ENCODE peak calls at places on chromosome 6, in eight cellular contexts. One of them, this sample, is unnamed.

GRCh38 chr6:148044261-148044731 is 298.3 kb upstream of the SASH1 start:
- DNase-seq in COR-L47: no peak
- DNase-seq in stimulated activated CD8-positive, alpha-beta memory T cell treated with anti-CD3 and anti-CD28 coated beads, Interleukin-7, amount 100 ng/mL, for 4 hours: no peak
- DNase-seq in stimulated activated CD4-positive, alpha-beta T cell treated with anti-CD3 and anti-CD28 coated beads, Interleukin-1b, Interleukin-23, amount 100 ng/mL, for 1 hour: no peak
- DNase-seq in fibroblast of pulmonary artery: no peak
- DNase-seq in HFFc6: no peak
- DNase-seq in naive thymus-derived CD4-positive, alpha-beta T cell: no peak
- DNase-seq in activated effector memory CD4-positive, alpha-beta T cell treated with anti-CD3 and anti-CD28 coated beads, Interleukin-2, amount 50 U/mL, for 16 hours: no peak
- DNase-seq in this sample: no peak

GRCh38 chr6:2404211-2404929 is 159.0 kb upstream of the GMDS start:
- DNase-seq in COR-L47: no peak
- DNase-seq in stimulated activated CD8-positive, alpha-beta memory T cell treated with anti-CD3 and anti-CD28 coated beads, Interleukin-7, amount 100 ng/mL, for 4 hours: no peak
- DNase-seq in stimulated activated CD4-positive, alpha-beta T cell treated with anti-CD3 and anti-CD28 coated beads, Interleukin-1b, Interleukin-23, amount 100 ng/mL, for 1 hour: no peak
- DNase-seq in fibroblast of pulmonary artery: no peak
- DNase-seq in HFFc6: no peak
- DNase-seq in naive thymus-derived CD4-positive, alpha-beta T cell: no peak
- DNase-seq in activated effector memory CD4-positive, alpha-beta T cell treated with anti-CD3 and anti-CD28 coated beads, Interleukin-2, amount 50 U/mL, for 16 hours: no peak
- DNase-seq in this sample: no peak

GRCh38 chr6:93829009-93829408 is 409.6 kb upstream of the EPHA7 start:
- DNase-seq in COR-L47: no peak
- DNase-seq in stimulated activated CD8-positive, alpha-beta memory T cell treated with anti-CD3 and anti-CD28 coated beads, Interleukin-7, amount 100 ng/mL, for 4 hours: no peak
- DNase-seq in stimulated activated CD4-positive, alpha-beta T cell treated with anti-CD3 and anti-CD28 coated beads, Interleukin-1b, Interleukin-23, amount 100 ng/mL, for 1 hour: no peak
- DNase-seq in fibroblast of pulmonary artery: no peak
- DNase-seq in HFFc6: no peak
- DNase-seq in naive thymus-derived CD4-positive, alpha-beta T cell: no peak
- DNase-seq in activated effector memory CD4-positive, alpha-beta T cell treated with anti-CD3 and anti-CD28 coated beads, Interleukin-2, amount 50 U/mL, for 16 hours: no peak
- DNase-seq in this sample: no peak

GRCh38 chr6:134678436-134678889 is 271.4 kb downstream of the ALDH8A1 start:
- DNase-seq in COR-L47: peak
- DNase-seq in stimulated activated CD8-positive, alpha-beta memory T cell treated with anti-CD3 and anti-CD28 coated beads, Interleukin-7, amount 100 ng/mL, for 4 hours: no peak
- DNase-seq in stimulated activated CD4-positive, alpha-beta T cell treated with anti-CD3 and anti-CD28 coated beads, Interleukin-1b, Interleukin-23, amount 100 ng/mL, for 1 hour: no peak
- DNase-seq in fibroblast of pulmonary artery: peak
- DNase-seq in HFFc6: no peak
- DNase-seq in naive thymus-derived CD4-positive, alpha-beta T cell: no peak
- DNase-seq in activated effector memory CD4-positive, alpha-beta T cell treated with anti-CD3 and anti-CD28 coated beads, Interleukin-2, amount 50 U/mL, for 16 hours: no peak
- DNase-seq in this sample: no peak

GRCh38 chr6:119040229-119040628 is 38.2 kb downstream of the FAM184A start:
- DNase-seq in COR-L47: no peak
- DNase-seq in stimulated activated CD8-positive, alpha-beta memory T cell treated with anti-CD3 and anti-CD28 coated beads, Interleukin-7, amount 100 ng/mL, for 4 hours: no peak
- DNase-seq in stimulated activated CD4-positive, alpha-beta T cell treated with anti-CD3 and anti-CD28 coated beads, Interleukin-1b, Interleukin-23, amount 100 ng/mL, for 1 hour: no peak
- DNase-seq in fibroblast of pulmonary artery: no peak
- DNase-seq in HFFc6: no peak
- DNase-seq in naive thymus-derived CD4-positive, alpha-beta T cell: no peak
- DNase-seq in activated effector memory CD4-positive, alpha-beta T cell treated with anti-CD3 and anti-CD28 coated beads, Interleukin-2, amount 50 U/mL, for 16 hours: no peak
- DNase-seq in this sample: no peak

GRCh38 chr6:170231496-170232185 is 59.2 kb downstream of the DLL1 start:
- DNase-seq in COR-L47: no peak
- DNase-seq in stimulated activated CD8-positive, alpha-beta memory T cell treated with anti-CD3 and anti-CD28 coated beads, Interleukin-7, amount 100 ng/mL, for 4 hours: no peak
- DNase-seq in stimulated activated CD4-positive, alpha-beta T cell treated with anti-CD3 and anti-CD28 coated beads, Interleukin-1b, Interleukin-23, amount 100 ng/mL, for 1 hour: no peak
- DNase-seq in fibroblast of pulmonary artery: no peak
- DNase-seq in HFFc6: no peak
- DNase-seq in naive thymus-derived CD4-positive, alpha-beta T cell: no peak
- DNase-seq in activated effector memory CD4-positive, alpha-beta T cell treated with anti-CD3 and anti-CD28 coated beads, Interleukin-2, amount 50 U/mL, for 16 hours: no peak
- DNase-seq in this sample: no peak

GRCh38 chr6:88982720-88983119 is 19.3 kb upstream of the RNGTT start:
- DNase-seq in COR-L47: peak
- DNase-seq in stimulated activated CD8-positive, alpha-beta memory T cell treated with anti-CD3 and anti-CD28 coated beads, Interleukin-7, amount 100 ng/mL, for 4 hours: no peak
- DNase-seq in stimulated activated CD4-positive, alpha-beta T cell treated with anti-CD3 and anti-CD28 coated beads, Interleukin-1b, Interleukin-23, amount 100 ng/mL, for 1 hour: no peak
- DNase-seq in fibroblast of pulmonary artery: peak
- DNase-seq in HFFc6: peak
- DNase-seq in naive thymus-derived CD4-positive, alpha-beta T cell: peak
- DNase-seq in activated effector memory CD4-positive, alpha-beta T cell treated with anti-CD3 and anti-CD28 coated beads, Interleukin-2, amount 50 U/mL, for 16 hours: no peak
- DNase-seq in this sample: peak

GRCh38 chr6:20709451-20709850 is 175.2 kb downstream of the CDKAL1 start:
- DNase-seq in COR-L47: no peak
- DNase-seq in stimulated activated CD8-positive, alpha-beta memory T cell treated with anti-CD3 and anti-CD28 coated beads, Interleukin-7, amount 100 ng/mL, for 4 hours: no peak
- DNase-seq in stimulated activated CD4-positive, alpha-beta T cell treated with anti-CD3 and anti-CD28 coated beads, Interleukin-1b, Interleukin-23, amount 100 ng/mL, for 1 hour: no peak
- DNase-seq in fibroblast of pulmonary artery: peak
- DNase-seq in HFFc6: no peak
- DNase-seq in naive thymus-derived CD4-positive, alpha-beta T cell: no peak
- DNase-seq in activated effector memory CD4-positive, alpha-beta T cell treated with anti-CD3 and anti-CD28 coated beads, Interleukin-2, amount 50 U/mL, for 16 hours: no peak
- DNase-seq in this sample: no peak

GRCh38 chr6:33177552-33178446 is 14.5 kb downstream of the COL11A2 start:
- DNase-seq in COR-L47: no peak
- DNase-seq in stimulated activated CD8-positive, alpha-beta memory T cell treated with anti-CD3 and anti-CD28 coated beads, Interleukin-7, amount 100 ng/mL, for 4 hours: no peak
- DNase-seq in stimulated activated CD4-positive, alpha-beta T cell treated with anti-CD3 and anti-CD28 coated beads, Interleukin-1b, Interleukin-23, amount 100 ng/mL, for 1 hour: no peak
- DNase-seq in fibroblast of pulmonary artery: no peak
- DNase-seq in HFFc6: no peak
- DNase-seq in naive thymus-derived CD4-positive, alpha-beta T cell: no peak
- DNase-seq in activated effector memory CD4-positive, alpha-beta T cell treated with anti-CD3 and anti-CD28 coated beads, Interleukin-2, amount 50 U/mL, for 16 hours: no peak
- DNase-seq in this sample: no peak

GRCh38 chr6:4291453-4292403 is 156.4 kb upstream of the ECI2 start:
- DNase-seq in COR-L47: no peak
- DNase-seq in stimulated activated CD8-positive, alpha-beta memory T cell treated with anti-CD3 and anti-CD28 coated beads, Interleukin-7, amount 100 ng/mL, for 4 hours: no peak
- DNase-seq in stimulated activated CD4-positive, alpha-beta T cell treated with anti-CD3 and anti-CD28 coated beads, Interleukin-1b, Interleukin-23, amount 100 ng/mL, for 1 hour: no peak
- DNase-seq in fibroblast of pulmonary artery: peak
- DNase-seq in HFFc6: peak
- DNase-seq in naive thymus-derived CD4-positive, alpha-beta T cell: no peak
- DNase-seq in activated effector memory CD4-positive, alpha-beta T cell treated with anti-CD3 and anti-CD28 coated beads, Interleukin-2, amount 50 U/mL, for 16 hours: no peak
- DNase-seq in this sample: no peak

GRCh38 chr6:130239755-130240154 is 17.0 kb upstream of the SAMD3 start:
- DNase-seq in COR-L47: no peak
- DNase-seq in stimulated activated CD8-positive, alpha-beta memory T cell treated with anti-CD3 and anti-CD28 coated beads, Interleukin-7, amount 100 ng/mL, for 4 hours: no peak
- DNase-seq in stimulated activated CD4-positive, alpha-beta T cell treated with anti-CD3 and anti-CD28 coated beads, Interleukin-1b, Interleukin-23, amount 100 ng/mL, for 1 hour: no peak
- DNase-seq in fibroblast of pulmonary artery: no peak
- DNase-seq in HFFc6: no peak
- DNase-seq in naive thymus-derived CD4-positive, alpha-beta T cell: no peak
- DNase-seq in activated effector memory CD4-positive, alpha-beta T cell treated with anti-CD3 and anti-CD28 coated beads, Interleukin-2, amount 50 U/mL, for 16 hours: no peak
- DNase-seq in this sample: no peak

GRCh38 chr6:149210376-149210775 is 107.1 kb upstream of the TAB2 start:
- DNase-seq in COR-L47: no peak
- DNase-seq in stimulated activated CD8-positive, alpha-beta memory T cell treated with anti-CD3 and anti-CD28 coated beads, Interleukin-7, amount 100 ng/mL, for 4 hours: no peak
- DNase-seq in stimulated activated CD4-positive, alpha-beta T cell treated with anti-CD3 and anti-CD28 coated beads, Interleukin-1b, Interleukin-23, amount 100 ng/mL, for 1 hour: peak
- DNase-seq in fibroblast of pulmonary artery: peak
- DNase-seq in HFFc6: peak
- DNase-seq in naive thymus-derived CD4-positive, alpha-beta T cell: no peak
- DNase-seq in activated effector memory CD4-positive, alpha-beta T cell treated with anti-CD3 and anti-CD28 coated beads, Interleukin-2, amount 50 U/mL, for 16 hours: no peak
- DNase-seq in this sample: no peak

GRCh38 chr6:106102967-106103727 is 17.0 kb downstream of the PRDM1 start:
- DNase-seq in COR-L47: no peak
- DNase-seq in stimulated activated CD8-positive, alpha-beta memory T cell treated with anti-CD3 and anti-CD28 coated beads, Interleukin-7, amount 100 ng/mL, for 4 hours: no peak
- DNase-seq in stimulated activated CD4-positive, alpha-beta T cell treated with anti-CD3 and anti-CD28 coated beads, Interleukin-1b, Interleukin-23, amount 100 ng/mL, for 1 hour: no peak
- DNase-seq in fibroblast of pulmonary artery: no peak
- DNase-seq in HFFc6: no peak
- DNase-seq in naive thymus-derived CD4-positive, alpha-beta T cell: no peak
- DNase-seq in activated effector memory CD4-positive, alpha-beta T cell treated with anti-CD3 and anti-CD28 coated beads, Interleukin-2, amount 50 U/mL, for 16 hours: no peak
- DNase-seq in this sample: no peak

GRCh38 chr6:45504947-45505346 is 127.2 kb upstream of the SUPT3H start:
- DNase-seq in COR-L47: peak
- DNase-seq in stimulated activated CD8-positive, alpha-beta memory T cell treated with anti-CD3 and anti-CD28 coated beads, Interleukin-7, amount 100 ng/mL, for 4 hours: no peak
- DNase-seq in stimulated activated CD4-positive, alpha-beta T cell treated with anti-CD3 and anti-CD28 coated beads, Interleukin-1b, Interleukin-23, amount 100 ng/mL, for 1 hour: no peak
- DNase-seq in fibroblast of pulmonary artery: peak
- DNase-seq in HFFc6: peak
- DNase-seq in naive thymus-derived CD4-positive, alpha-beta T cell: no peak
- DNase-seq in activated effector memory CD4-positive, alpha-beta T cell treated with anti-CD3 and anti-CD28 coated beads, Interleukin-2, amount 50 U/mL, for 16 hours: no peak
- DNase-seq in this sample: no peak

GRCh38 chr6:48837744-48838143 is 625.3 kb downstream of the MMUT start:
- DNase-seq in COR-L47: no peak
- DNase-seq in stimulated activated CD8-positive, alpha-beta memory T cell treated with anti-CD3 and anti-CD28 coated beads, Interleukin-7, amount 100 ng/mL, for 4 hours: no peak
- DNase-seq in stimulated activated CD4-positive, alpha-beta T cell treated with anti-CD3 and anti-CD28 coated beads, Interleukin-1b, Interleukin-23, amount 100 ng/mL, for 1 hour: no peak
- DNase-seq in fibroblast of pulmonary artery: no peak
- DNase-seq in HFFc6: no peak
- DNase-seq in naive thymus-derived CD4-positive, alpha-beta T cell: no peak
- DNase-seq in activated effector memory CD4-positive, alpha-beta T cell treated with anti-CD3 and anti-CD28 coated beads, Interleukin-2, amount 50 U/mL, for 16 hours: no peak
- DNase-seq in this sample: no peak

GRCh38 chr6:24439858-24440539 is 37.3 kb downstream of the MRS2 start:
- DNase-seq in COR-L47: no peak
- DNase-seq in stimulated activated CD8-positive, alpha-beta memory T cell treated with anti-CD3 and anti-CD28 coated beads, Interleukin-7, amount 100 ng/mL, for 4 hours: no peak
- DNase-seq in stimulated activated CD4-positive, alpha-beta T cell treated with anti-CD3 and anti-CD28 coated beads, Interleukin-1b, Interleukin-23, amount 100 ng/mL, for 1 hour: no peak
- DNase-seq in fibroblast of pulmonary artery: no peak
- DNase-seq in HFFc6: no peak
- DNase-seq in naive thymus-derived CD4-positive, alpha-beta T cell: no peak
- DNase-seq in activated effector memory CD4-positive, alpha-beta T cell treated with anti-CD3 and anti-CD28 coated beads, Interleukin-2, amount 50 U/mL, for 16 hours: no peak
- DNase-seq in this sample: no peak

GRCh38 chr6:150008588-150008987 is 16.7 kb downstream of the RAET1L start:
- DNase-seq in COR-L47: no peak
- DNase-seq in stimulated activated CD8-positive, alpha-beta memory T cell treated with anti-CD3 and anti-CD28 coated beads, Interleukin-7, amount 100 ng/mL, for 4 hours: no peak
- DNase-seq in stimulated activated CD4-positive, alpha-beta T cell treated with anti-CD3 and anti-CD28 coated beads, Interleukin-1b, Interleukin-23, amount 100 ng/mL, for 1 hour: no peak
- DNase-seq in fibroblast of pulmonary artery: no peak
- DNase-seq in HFFc6: no peak
- DNase-seq in naive thymus-derived CD4-positive, alpha-beta T cell: no peak
- DNase-seq in activated effector memory CD4-positive, alpha-beta T cell treated with anti-CD3 and anti-CD28 coated beads, Interleukin-2, amount 50 U/mL, for 16 hours: peak
- DNase-seq in this sample: no peak

GRCh38 chr6:79301290-79301689 is 66.8 kb upstream of the HMGN3 start:
- DNase-seq in COR-L47: no peak
- DNase-seq in stimulated activated CD8-positive, alpha-beta memory T cell treated with anti-CD3 and anti-CD28 coated beads, Interleukin-7, amount 100 ng/mL, for 4 hours: no peak
- DNase-seq in stimulated activated CD4-positive, alpha-beta T cell treated with anti-CD3 and anti-CD28 coated beads, Interleukin-1b, Interleukin-23, amount 100 ng/mL, for 1 hour: no peak
- DNase-seq in fibroblast of pulmonary artery: no peak
- DNase-seq in HFFc6: no peak
- DNase-seq in naive thymus-derived CD4-positive, alpha-beta T cell: no peak
- DNase-seq in activated effector memory CD4-positive, alpha-beta T cell treated with anti-CD3 and anti-CD28 coated beads, Interleukin-2, amount 50 U/mL, for 16 hours: no peak
- DNase-seq in this sample: no peak

GRCh38 chr6:105757512-105758200 is 328.5 kb upstream of the PRDM1 start:
- DNase-seq in COR-L47: peak
- DNase-seq in stimulated activated CD8-positive, alpha-beta memory T cell treated with anti-CD3 and anti-CD28 coated beads, Interleukin-7, amount 100 ng/mL, for 4 hours: no peak
- DNase-seq in stimulated activated CD4-positive, alpha-beta T cell treated with anti-CD3 and anti-CD28 coated beads, Interleukin-1b, Interleukin-23, amount 100 ng/mL, for 1 hour: no peak
- DNase-seq in fibroblast of pulmonary artery: no peak
- DNase-seq in HFFc6: no peak
- DNase-seq in naive thymus-derived CD4-positive, alpha-beta T cell: no peak
- DNase-seq in activated effector memory CD4-positive, alpha-beta T cell treated with anti-CD3 and anti-CD28 coated beads, Interleukin-2, amount 50 U/mL, for 16 hours: no peak
- DNase-seq in this sample: no peak

GRCh38 chr6:1679691-1680068 is 70.0 kb downstream of the FOXC1 start:
- DNase-seq in COR-L47: no peak
- DNase-seq in stimulated activated CD8-positive, alpha-beta memory T cell treated with anti-CD3 and anti-CD28 coated beads, Interleukin-7, amount 100 ng/mL, for 4 hours: no peak
- DNase-seq in stimulated activated CD4-positive, alpha-beta T cell treated with anti-CD3 and anti-CD28 coated beads, Interleukin-1b, Interleukin-23, amount 100 ng/mL, for 1 hour: no peak
- DNase-seq in fibroblast of pulmonary artery: peak
- DNase-seq in HFFc6: no peak
- DNase-seq in naive thymus-derived CD4-positive, alpha-beta T cell: no peak
- DNase-seq in activated effector memory CD4-positive, alpha-beta T cell treated with anti-CD3 and anti-CD28 coated beads, Interleukin-2, amount 50 U/mL, for 16 hours: no peak
- DNase-seq in this sample: no peak

GRCh38 chr6:63502165-63502564 is 70.1 kb upstream of the LOC128125822 start:
- DNase-seq in COR-L47: no peak
- DNase-seq in stimulated activated CD8-positive, alpha-beta memory T cell treated with anti-CD3 and anti-CD28 coated beads, Interleukin-7, amount 100 ng/mL, for 4 hours: no peak
- DNase-seq in stimulated activated CD4-positive, alpha-beta T cell treated with anti-CD3 and anti-CD28 coated beads, Interleukin-1b, Interleukin-23, amount 100 ng/mL, for 1 hour: no peak
- DNase-seq in fibroblast of pulmonary artery: no peak
- DNase-seq in HFFc6: no peak
- DNase-seq in naive thymus-derived CD4-positive, alpha-beta T cell: no peak
- DNase-seq in activated effector memory CD4-positive, alpha-beta T cell treated with anti-CD3 and anti-CD28 coated beads, Interleukin-2, amount 50 U/mL, for 16 hours: no peak
- DNase-seq in this sample: no peak

GRCh38 chr6:149235130-149235561 is 82.4 kb upstream of the TAB2 start:
- DNase-seq in COR-L47: peak
- DNase-seq in stimulated activated CD8-positive, alpha-beta memory T cell treated with anti-CD3 and anti-CD28 coated beads, Interleukin-7, amount 100 ng/mL, for 4 hours: no peak
- DNase-seq in stimulated activated CD4-positive, alpha-beta T cell treated with anti-CD3 and anti-CD28 coated beads, Interleukin-1b, Interleukin-23, amount 100 ng/mL, for 1 hour: no peak
- DNase-seq in fibroblast of pulmonary artery: peak
- DNase-seq in HFFc6: peak
- DNase-seq in naive thymus-derived CD4-positive, alpha-beta T cell: no peak
- DNase-seq in activated effector memory CD4-positive, alpha-beta T cell treated with anti-CD3 and anti-CD28 coated beads, Interleukin-2, amount 50 U/mL, for 16 hours: no peak
- DNase-seq in this sample: peak

GRCh38 chr6:30378290-30378937 is 33.5 kb downstream of the RPP21 start:
- DNase-seq in COR-L47: no peak
- DNase-seq in stimulated activated CD8-positive, alpha-beta memory T cell treated with anti-CD3 and anti-CD28 coated beads, Interleukin-7, amount 100 ng/mL, for 4 hours: no peak
- DNase-seq in stimulated activated CD4-positive, alpha-beta T cell treated with anti-CD3 and anti-CD28 coated beads, Interleukin-1b, Interleukin-23, amount 100 ng/mL, for 1 hour: no peak
- DNase-seq in fibroblast of pulmonary artery: peak
- DNase-seq in HFFc6: no peak
- DNase-seq in naive thymus-derived CD4-positive, alpha-beta T cell: no peak
- DNase-seq in activated effector memory CD4-positive, alpha-beta T cell treated with anti-CD3 and anti-CD28 coated beads, Interleukin-2, amount 50 U/mL, for 16 hours: no peak
- DNase-seq in this sample: no peak